ENCODE peak calls at places on chromosomes 1 and 21, in nine cellular contexts. W is iris pigment epithelial cell; H is T-helper 1 cell; U is mesendoderm; I is stimulated activated CD4-positive, alpha-beta T cell treated with anti-CD3 and anti-CD28 coated beads, Interleukin-4, amount 100 ng/mL, for 4 hours; D is pons; L is hypothalamus; V is ACHN; E is NCI-H524 treated with DMSO at 0.1 percent for 48 hours. B is an unnamed sample.

GRCh38 chr1:73782901-73783300 is 415.1 kb downstream of the LRRIQ3 start:
- DNase-seq in W (no peak), H (no peak), U (no peak), I (no peak), D (no peak), L (no peak), V (no peak), E (no peak), B (peak; percentile 58)

GRCh38 chr1:187692799-187693198 is 864.0 kb downstream of the PLA2G4A start:
- DNase-seq in W (no peak), H (no peak), U (no peak), I (no peak), D (no peak), L (no peak), V (no peak), E (no peak), B (no peak)

GRCh38 chr1:85224734-85225623 is 24.2 kb upstream of the SYDE2 start:
- DNase-seq in W (peak; percentile 45), H (no peak), U (peak; percentile 98), I (no peak), D (no peak), L (no peak), V (no peak), E (no peak), B (peak; percentile 72)

GRCh38 chr1:198153103-198153502 is 3.7 kb upstream of the NEK7 start:
- DNase-seq in W (peak; percentile 88), H (no peak), U (no peak), I (no peak), D (no peak), L (no peak), V (no peak), E (no peak), B (peak; percentile 47)

GRCh38 chr1:31753623-31754349 is 10.4 kb downstream of the ADGRB2 start:
- DNase-seq in W (no peak), H (no peak), U (no peak), I (no peak), D (peak; percentile 93), L (peak; percentile 90), V (no peak), E (no peak), B (no peak)

GRCh38 chr21:44477131-44477530 is 21.8 kb downstream of the LRRC3 start:
- DNase-seq in W (no peak), H (no peak), U (no peak), I (no peak), D (no peak), L (no peak), V (no peak), E (no peak), B (no peak)

GRCh38 chr1:161989108-161989507 is 34.6 kb downstream of the OLFML2B start:
- DNase-seq in W (peak; percentile 13), H (no peak), U (peak; percentile 67), I (no peak), D (no peak), L (no peak), V (no peak), E (no peak), B (peak; percentile 45)

GRCh38 chr1:87325982-87326738 is 2.5 kb upstream of the LMO4 start:
- DNase-seq in W (peak; percentile 53), H (peak; percentile 22), U (peak; percentile 62), I (no peak), D (peak; percentile 79), L (peak; percentile 43), V (peak; percentile 63), E (no peak), B (peak; percentile 81)

GRCh38 chr1:200336111-200336845 is 73.6 kb downstream of the ZNF281 start:
- DNase-seq in W (peak; percentile 76), H (no peak), U (peak; percentile 79), I (no peak), D (no peak), L (no peak), V (peak; percentile 39), E (no peak), B (peak; percentile 98)

GRCh38 chr1:221239911-221240310 is 360.7 kb downstream of the HLX start:
- DNase-seq in W (no peak), H (no peak), U (no peak), I (no peak), D (no peak), L (no peak), V (no peak), E (no peak), B (peak; percentile 89)

GRCh38 chr1:77994117-77994516 is 10.6 kb upstream of the DNAJB4 start:
- DNase-seq in W (no peak), H (no peak), U (no peak), I (no peak), D (no peak), L (no peak), V (no peak), E (no peak), B (no peak)

GRCh38 chr1:3732747-3733602 is 19.3 kb upstream of the CCDC27 start:
- DNase-seq in W (no peak), H (no peak), U (peak; percentile 81), I (no peak), D (no peak), L (no peak), V (no peak), E (no peak), B (no peak)

GRCh38 chr1:918843-919242 is 4.9 kb upstream of the SAMD11 start:
- DNase-seq in W (no peak), H (no peak), U (no peak), I (no peak), D (no peak), L (no peak), V (no peak), E (no peak), B (no peak)

GRCh38 chr1:54850082-54850730 is 36.8 kb downstream of the DHCR24 start:
- DNase-seq in W (no peak), H (no peak), U (no peak), I (no peak), D (peak; percentile 82), L (no peak), V (peak; percentile 85), E (no peak), B (peak; percentile 84)